ENCODE peak calls at places on chromosomes 12 and 14, in eight cellular contexts. Z, Y, V, J, G, R, X and Q are unnamed samples.
A peak's percentile ranks its signal among the peaks of the same experiment; 100 is the strongest.

GRCh38 chr14:54837508-54838149 is 65.0 kb downstream of the GCH1 start:
- DNase-seq in R (no peak), G (no peak), X (no peak), J (no peak), Y (no peak), Z (no peak), V (no peak), Q (no peak)

GRCh38 chr14:105884808-105885281 is 358.5 kb downstream of the TMEM121 start:
- DNase-seq in V (peak; percentile 15), Z (peak; percentile 0), X (no peak), R (no peak), G (peak; percentile 45), Y (no peak), J (no peak), Q (no peak)

GRCh38 chr12:67698711-67699603 is 50.4 kb downstream of the DYRK2 start:
- DNase-seq in Z (no peak), R (peak; percentile 94), Y (peak; percentile 58), X (peak; percentile 14), G (peak; percentile 65), J (no peak), V (peak; percentile 43), Q (peak; percentile 97)

GRCh38 chr14:21071225-21072041 is 1.3 kb downstream of the ARHGEF40 start:
- DNase-seq in G (peak; percentile 55), R (peak; percentile 86), Y (peak; percentile 98), J (peak; percentile 93), Z (peak; percentile 88), X (peak; percentile 92), V (no peak), Q (peak; percentile 20)

GRCh38 chr14:22848391-22849164 is 12.2 kb downstream of the MMP14 start:
- DNase-seq in Z (peak; percentile 78), J (peak; percentile 82), Y (peak; percentile 98), V (no peak), G (no peak), R (no peak), X (peak; percentile 96), Q (no peak)

GRCh38 chr12:114952573-114953196 is 268.7 kb upstream of the TBX3 start:
- DNase-seq in Y (peak; percentile 50), G (no peak), X (peak; percentile 23), V (no peak), J (peak; percentile 49), Z (peak; percentile 70), R (no peak), Q (no peak)

GRCh38 chr12:92340441-92341332 is 195.0 kb upstream of the BTG1 start:
- DNase-seq in V (no peak), J (no peak), R (peak; percentile 28), G (no peak), X (peak; percentile 7), Z (no peak), Y (no peak), Q (no peak)

GRCh38 chr12:24069532-24070395 is 120.3 kb upstream of the SOX5 start:
- DNase-seq in X (peak; percentile 16), J (no peak), R (no peak), Z (no peak), V (no peak), Y (no peak), G (no peak), Q (no peak)

GRCh38 chr12:95205685-95206084 is 11.6 kb downstream of the FGD6 start:
- DNase-seq in V (no peak), R (peak; percentile 49), X (peak; percentile 89), J (no peak), G (no peak), Y (peak; percentile 86), Z (no peak), Q (no peak)

GRCh38 chr12:54680374-54680773 is 32.2 kb upstream of the DCD start:
- DNase-seq in R (peak; percentile 51), V (no peak), G (no peak), X (peak; percentile 11), Y (peak; percentile 6), Z (no peak), J (no peak), Q (peak; percentile 57)

GRCh38 chr12:86600664-86601231 is 344.6 kb upstream of the MGAT4C start:
- DNase-seq in V (no peak), Y (no peak), R (no peak), Z (peak; percentile 4), G (peak; percentile 44), X (no peak), J (no peak), Q (no peak)

GRCh38 chr12:39975374-39975918 is 130.4 kb downstream of the SLC2A13 start:
- DNase-seq in V (no peak), Y (peak; percentile 6), Z (no peak), J (no peak), R (no peak), G (no peak), X (no peak), Q (no peak)

GRCh38 chr12:63276537-63277365 is 125.8 kb upstream of the AVPR1A start:
- DNase-seq in Y (peak; percentile 45), X (peak; percentile 15), R (peak; percentile 59), Z (no peak), G (no peak), J (peak; percentile 13), V (no peak), Q (peak; percentile 39)

GRCh38 chr14:21525995-21526671 is at the start of gene SALL2:
- DNase-seq in J (peak; percentile 72), Z (peak; percentile 76), V (peak; percentile 72), R (peak; percentile 51), X (peak; percentile 61), Y (peak; percentile 77), G (peak; percentile 74), Q (peak; percentile 85)

GRCh38 chr12:101186291-101186690 is 23.7 kb downstream of the SLC5A8 start:
- DNase-seq in V (no peak), R (no peak), J (no peak), X (no peak), G (no peak), Z (no peak), Y (no peak), Q (no peak)

GRCh38 chr14:93937519-93937918 is 10.4 kb downstream of the FAM181A start:
- DNase-seq in Z (no peak), V (no peak), X (no peak), R (no peak), Y (no peak), G (no peak), J (no peak), Q (no peak)

GRCh38 chr14:71730471-71730870 is 201.8 kb upstream of the RGS6 start:
- DNase-seq in X (no peak), V (no peak), J (no peak), Y (no peak), R (no peak), G (no peak), Z (no peak), Q (no peak)

GRCh38 chr14:92039720-92040430 is at the start of gene TRIP11:
- DNase-seq in G (peak; percentile 97), Z (peak; percentile 94), Y (peak; percentile 98), X (peak; percentile 95), V (peak; percentile 94), R (peak; percentile 97), J (peak; percentile 95), Q (peak; percentile 89)

GRCh38 chr12:78793982-78794381 is 70.6 kb upstream of the SYT1 start:
- DNase-seq in R (no peak), V (no peak), J (no peak), X (no peak), G (no peak), Z (no peak), Y (no peak), Q (no peak)

GRCh38 chr14:73124180-73124894 is 12.0 kb upstream of the PSEN1 start:
- DNase-seq in Z (no peak), R (no peak), J (no peak), Y (no peak), V (no peak), G (no peak), X (no peak), Q (no peak)

DNA sequence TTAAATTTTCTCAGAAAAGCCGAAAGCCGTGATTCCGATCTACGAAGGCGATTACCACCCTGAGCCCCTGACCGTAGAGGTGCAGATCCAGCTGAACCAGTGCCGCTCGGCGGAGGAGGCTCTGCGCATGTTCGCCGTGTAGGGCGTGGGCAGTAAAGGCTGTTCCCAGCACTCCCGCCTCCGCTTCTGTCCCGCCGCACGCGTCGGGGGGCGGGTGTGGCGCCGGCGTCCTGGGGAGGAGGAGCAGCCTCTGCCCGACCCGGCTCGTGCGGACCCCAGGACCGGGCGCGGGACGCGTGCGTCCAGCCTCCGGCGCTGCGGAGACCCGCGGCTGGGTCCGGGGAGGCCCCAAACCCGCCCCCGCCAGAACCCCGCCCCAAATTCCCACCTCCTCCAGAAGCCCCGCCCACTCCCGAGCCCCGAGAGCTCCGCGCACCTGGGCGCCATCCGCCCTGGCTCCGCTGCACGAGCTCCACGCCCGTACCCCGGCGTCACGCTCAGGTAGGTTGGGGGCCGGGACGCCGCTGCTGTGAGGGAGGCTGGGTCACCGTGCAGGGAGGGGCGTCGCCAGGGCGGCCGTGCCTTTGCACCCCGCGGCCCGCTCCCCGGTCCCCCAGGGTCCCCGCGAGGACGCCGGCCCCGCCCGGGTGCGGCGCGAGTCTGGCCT is at the start of gene B3GNT4:
- DNase-seq in Y (peak; percentile 79), R (no peak), V (peak; percentile 75), G (peak; percentile 79), X (peak; percentile 49), Z (peak; percentile 62), J (peak; percentile 71), Q (no peak)
- H3K4me3 ChIP-seq in Y (peak within 1 kb of the TSS; percentile 52), R (peak within 1 kb of the TSS; percentile 55), V (peak within 1 kb of the TSS; percentile 68), G (peak within 1 kb of the TSS; percentile 61), X (peak within 1 kb of the TSS; percentile 56), Z (peak within 1 kb of the TSS; percentile 51), J (peak within 1 kb of the TSS; percentile 63), Q (peak within 1 kb of the TSS; percentile 49)

GRCh38 chr14:24298892-24299254 is 707 bp downstream of the DHRS1 start:
- DNase-seq in G (no peak), R (no peak), V (no peak), X (peak; percentile 39), Y (peak; percentile 90), J (no peak), Z (no peak), Q (no peak)
- H3K4me3 ChIP-seq in G (peak overlapping the region; percentile 80), R (peak overlapping the region; percentile 72), V (peak overlapping the region; percentile 83), X (peak overlapping the region; percentile 96), Y (peak overlapping the region; percentile 89), J (peak overlapping the region; percentile 87), Z (peak overlapping the region; percentile 95), Q (peak overlapping the region; percentile 94)

GRCh38 chr14:85531594-85532391 is 1.8 kb downstream of the FLRT2 start:
- DNase-seq in V (no peak), R (no peak), Z (peak; percentile 48), X (peak; percentile 88), Y (peak; percentile 93), J (peak; percentile 79), G (no peak), Q (no peak)
- H3K4me3 ChIP-seq in V (no peak overlapping the region), R (no peak overlapping the region), Z (peak overlapping the region; percentile 51), X (peak overlapping the region; percentile 83), Y (peak overlapping the region; percentile 78), J (peak overlapping the region; percentile 53), G (no peak overlapping the region), Q (no peak overlapping the region)

GRCh38 chr12:29707846-29708245 is 75.9 kb downstream of the TMTC1 start:
- DNase-seq in V (no peak), J (no peak), R (no peak), Z (no peak), Y (no peak), X (peak; percentile 45), G (no peak), Q (no peak)

GRCh38 chr12:29711381-29711780 is 72.4 kb downstream of the TMTC1 start:
- DNase-seq in R (no peak), X (no peak), J (no peak), V (no peak), Y (peak; percentile 68), G (no peak), Z (no peak), Q (no peak)

GRCh38 chr12:29709056-29709455 is 74.7 kb downstream of the TMTC1 start:
- DNase-seq in X (no peak), G (no peak), R (no peak), Z (no peak), Y (no peak), J (no peak), V (no peak), Q (no peak)

GRCh38 chr12:29710104-29710503 is 73.6 kb downstream of the TMTC1 start:
- DNase-seq in X (peak; percentile 36), Y (peak; percentile 25), G (no peak), R (no peak), V (no peak), Z (peak; percentile 31), J (peak; percentile 60), Q (no peak)

GRCh38 chr12:29709641-29710040 is 74.1 kb downstream of the TMTC1 start:
- DNase-seq in R (no peak), V (no peak), X (no peak), G (no peak), Y (no peak), J (no peak), Z (no peak), Q (no peak)
- H3K4me3 ChIP-seq in R (no peak overlapping the region), V (no peak overlapping the region), X (no peak overlapping the region), G (no peak overlapping the region), Y (no peak overlapping the region), J (no peak overlapping the region), Z (no peak overlapping the region), Q (no peak overlapping the region)